ENCODE peak calls at places on chromosomes 1 and 21, in six cellular contexts. F is retinal pigment epithelial cell, T is endothelial cell, P is RWPE1, X is Ammon's horn, A is AG04449. J is an unnamed sample.

GRCh38 chr1:39981957-39982356 is 27.0 kb downstream of the MFSD2A start:
- DNase-seq in T (no peak), P (peak; percentile 81), X (no peak), F (peak; percentile 55), A (peak; percentile 67), J (peak; percentile 46)

GRCh38 chr1:161816201-161816600 is 50.1 kb downstream of the ATF6 start:
- DNase-seq in A (peak; percentile 37), T (no peak), P (no peak), F (no peak), X (no peak), J (no peak)

GRCh38 chr1:208165659-208166058 is 78.5 kb downstream of the PLXNA2 start:
- DNase-seq in P (no peak), A (no peak), X (peak; percentile 33), F (no peak), T (no peak), J (no peak)

GRCh38 chr1:99869304-99869703 is 19.1 kb downstream of the AGL start:
- DNase-seq in A (peak; percentile 31), X (no peak), F (no peak), T (no peak), P (no peak), J (no peak)

GRCh38 chr1:43073490-43074230 is 98.4 kb downstream of the EBNA1BP2 start:
- DNase-seq in F (no peak), P (peak; percentile 77), T (peak; percentile 72), X (peak; percentile 89), A (no peak), J (peak; percentile 79)

GRCh38 chr1:168879906-168880734 is 151.1 kb upstream of the DPT start:
- DNase-seq in A (no peak), P (no peak), F (no peak), X (peak; percentile 21), T (no peak), J (no peak)

GRCh38 chr1:151312439-151313225 is 14.6 kb downstream of the PI4KB start:
- DNase-seq in A (no peak), T (no peak), X (no peak), F (no peak), P (no peak), J (no peak)

GRCh38 chr21:37658994-37659458 is 257.2 kb downstream of the KCNJ6 start:
- DNase-seq in X (no peak), A (peak; percentile 40), T (no peak), F (no peak), P (peak; percentile 60), J (no peak)

GRCh38 chr21:38567577-38568360 is 69.5 kb upstream of the ERG start:
- DNase-seq in P (peak; percentile 27), T (no peak), X (peak; percentile 13), A (no peak), F (peak; percentile 82), J (no peak)

GRCh38 chr1:26158271-26159112 is at the start of gene FAM110D:
- DNase-seq in F (no peak), T (peak; percentile 50), X (no peak), A (no peak), P (no peak), J (no peak)

GRCh38 chr1:207993477-207994445 is 82.8 kb upstream of the CD34 start:
- DNase-seq in A (no peak), X (no peak), F (no peak), T (peak; percentile 12), P (no peak), J (no peak)

GRCh38 chr1:32619701-32620485 is 30.5 kb downstream of the ZBTB8OS start:
- DNase-seq in X (peak; percentile 13), F (no peak), T (no peak), A (no peak), P (no peak), J (no peak)

GRCh38 chr1:167013124-167013900 is 24.2 kb downstream of the MAEL start:
- DNase-seq in T (no peak), X (no peak), P (no peak), F (no peak), A (no peak), J (no peak)

GRCh38 chr1:94634977-94635416 is 93.4 kb upstream of the F3 start:
- DNase-seq in F (no peak), X (no peak), P (no peak), T (no peak), A (no peak), J (no peak)

GRCh38 chr1:155044812-155045690 is 6.1 kb upstream of the ADAM15 start:
- DNase-seq in T (peak; percentile 78), F (no peak), X (peak; percentile 90), P (peak; percentile 66), A (no peak), J (peak; percentile 30)

GRCh38 chr1:30934613-30935012 is 26.1 kb upstream of the SDC3 start:
- DNase-seq in X (no peak), A (no peak), F (no peak), P (no peak), T (no peak), J (no peak)

GRCh38 chr1:86779308-86780191 is 75.2 kb downstream of the SH3GLB1 start:
- DNase-seq in T (no peak), F (peak; percentile 47), X (no peak), A (no peak), P (peak; percentile 58), J (no peak)

GRCh38 chr1:228416217-228416971 is at the start of gene TRIM17:
- DNase-seq in A (no peak), T (peak; percentile 70), X (no peak), P (no peak), F (no peak), J (no peak)

GRCh38 chr1:110606784-110607662 is 865 bp upstream of the KCNA2 start:
- DNase-seq in F (no peak), T (no peak), X (peak; percentile 57), P (no peak), A (no peak), J (peak; percentile 27)

GRCh38 chr1:202155478-202156021 is 4.9 kb downstream of the PTPN7 start:
- DNase-seq in X (peak; percentile 35), P (peak; percentile 41), A (no peak), T (no peak), F (no peak), J (no peak)

GRCh38 chr1:16631248-16632043 is 18.1 kb upstream of the NBPF1 start:
- DNase-seq in X (no peak), P (no peak), A (no peak), F (no peak), T (no peak), J (peak; percentile 31)

GRCh38 chr1:41783189-41783639 is 135.5 kb downstream of the HIVEP3 start:
- DNase-seq in X (peak; percentile 83), P (peak; percentile 92), T (no peak), A (peak; percentile 62), F (no peak), J (no peak)

GRCh38 chr21:20527691-20528090 is 470.5 kb upstream of the NCAM2 start:
- DNase-seq in A (no peak), X (no peak), P (no peak), T (no peak), F (no peak), J (no peak)

GRCh38 chr1:203996126-203996525 is 76.8 kb upstream of the SOX13 start:
- DNase-seq in A (no peak), F (no peak), T (no peak), X (peak; percentile 80), P (no peak), J (peak; percentile 48)

GRCh38 chr1:46613661-46614603 is 2.7 kb downstream of the MOB3C start:
- DNase-seq in F (no peak), A (no peak), T (peak; percentile 85), P (peak; percentile 42), X (peak; percentile 89), J (peak; percentile 67)

GRCh38 chr1:157968951-157969350 is 24.5 kb upstream of the KIRREL1 start:
- DNase-seq in T (no peak), P (peak; percentile 82), F (peak; percentile 39), A (peak; percentile 79), X (peak; percentile 29), J (no peak)

GRCh38 chr1:40774266-40774998 is 9.2 kb upstream of the KCNQ4 start:
- DNase-seq in X (peak; percentile 41), P (peak; percentile 23), F (no peak), T (peak; percentile 72), A (no peak), J (no peak)

GRCh38 chr1:84888753-84889152 is 4.3 kb downstream of the LPAR3 start:
- DNase-seq in A (no peak), T (no peak), F (no peak), X (no peak), P (peak; percentile 86), J (no peak)

GRCh38 chr21:44519346-44520325 is 20.4 kb downstream of the KRTAP10-1 start:
- DNase-seq in P (no peak), T (no peak), X (no peak), F (no peak), A (no peak), J (no peak)

GRCh38 chr1:60290393-60290792 is 216.8 kb upstream of the C1orf87 start:
- DNase-seq in F (no peak), T (no peak), A (no peak), X (no peak), P (no peak), J (no peak)

GRCh38 chr21:15121655-15122120 is 56.9 kb upstream of the NRIP1 start:
- DNase-seq in X (peak; percentile 15), F (peak; percentile 54), A (no peak), T (no peak), P (no peak), J (no peak)

GRCh38 chr1:64006276-64007051 is 197.0 kb upstream of the UBE2U start:
- DNase-seq in F (peak; percentile 52), A (no peak), P (peak; percentile 47), X (peak; percentile 48), T (no peak), J (no peak)

GRCh38 chr1:216587715-216588114 is 135.5 kb downstream of the ESRRG start:
- DNase-seq in X (no peak), A (no peak), F (no peak), P (no peak), T (no peak), J (no peak)

GRCh38 chr1:63068626-63069025 is 253.7 kb upstream of the FOXD3 start:
- DNase-seq in P (peak; percentile 20), A (no peak), T (no peak), X (no peak), F (no peak), J (no peak)

GRCh38 chr1:119631433-119632102 is 16.5 kb downstream of the ZNF697 start:
- DNase-seq in T (no peak), A (no peak), X (peak; percentile 70), F (no peak), P (peak; percentile 67), J (peak; percentile 43)